ENCODE peak calls at places on chromosomes 7 and 10, in nine cellular contexts. V is fibroblast of mammary gland; E is T-helper 1 cell; Z is caudate nucleus; N is ELR; O is GM20000; G is T1000; L is OCI-LY7; A is stimulated activated CD8-positive, alpha-beta memory T cell treated with anti-CD3 and anti-CD28 coated beads, Interleukin-4, amount 100 ng/mL, for 4 hours. T is an unnamed sample.

GRCh38 chr10:66257801-66258200 is 668.0 kb upstream of the LRRTM3 start:
- DNase-seq in E (no peak), L (no peak), G (no peak), A (no peak), V (no peak), O (no peak), Z (no peak), N (no peak), T (no peak)

GRCh38 chr7:128164955-128165670 is 76.0 kb upstream of the LEP start:
- DNase-seq in G (no peak), A (no peak), O (no peak), Z (no peak), N (no peak), V (no peak), E (no peak), L (no peak), T (no peak)

GRCh38 chr10:72597897-72598296 is 28.0 kb downstream of the MICU1 start:
- DNase-seq in O (peak), V (no peak), L (no peak), G (no peak), E (no peak), A (no peak), N (no peak), Z (no peak), T (no peak)

GRCh38 chr10:24184455-24184854 is 24.5 kb upstream of the KIAA1217 start:
- DNase-seq in V (no peak), G (no peak), N (no peak), L (no peak), A (no peak), E (no peak), O (no peak), Z (no peak), T (no peak)

GRCh38 chr7:18566205-18566604 is 70.7 kb downstream of the HDAC9 start:
- DNase-seq in G (no peak), A (no peak), Z (no peak), N (no peak), L (no peak), E (no peak), O (no peak), V (no peak), T (no peak)

GRCh38 chr10:99235469-99235871 is at the start of gene HPSE2:
- DNase-seq in G (no peak), E (no peak), O (no peak), Z (no peak), A (no peak), L (no peak), V (no peak), N (no peak), T (no peak)

GRCh38 chr7:72230281-72230680 is 181.9 kb downstream of the CALN1 start:
- DNase-seq in L (no peak), O (no peak), G (no peak), Z (no peak), V (no peak), N (no peak), A (no peak), E (no peak), T (no peak)

GRCh38 chr7:44824894-44825526 is 22.9 kb downstream of the H2AZ2 start:
- DNase-seq in L (no peak), V (no peak), A (no peak), G (no peak), N (peak), Z (no peak), E (no peak), O (no peak), T (no peak)

GRCh38 chr10:13404305-13404759 is 56.2 kb upstream of the SEPHS1 start:
- DNase-seq in V (no peak), G (no peak), A (no peak), N (peak), Z (no peak), O (no peak), L (no peak), E (no peak), T (no peak)

GRCh38 chr7:128937647-128938523 is at the start of gene IRF5:
- DNase-seq in E (no peak), A (no peak), L (no peak), O (peak), Z (no peak), G (no peak), N (peak), V (no peak), T (peak)

GRCh38 chr10:99292159-99292558 is 37.0 kb upstream of the CNNM1 start:
- DNase-seq in A (no peak), V (peak), O (no peak), Z (no peak), G (no peak), N (peak), L (no peak), E (no peak), T (no peak)

GRCh38 chr7:79820387-79820786 is 314.2 kb upstream of the GNAI1 start:
- DNase-seq in O (no peak), E (no peak), N (no peak), L (no peak), V (peak), Z (peak), G (no peak), A (no peak), T (no peak)

GRCh38 chr10:75191821-75192568 is 18.6 kb upstream of the VDAC2 start:
- DNase-seq in G (peak), N (peak), A (no peak), V (peak), L (no peak), O (no peak), Z (no peak), E (no peak), T (no peak)

GRCh38 chr7:112420236-112420945 is 29.9 kb upstream of the IFRD1 start:
- DNase-seq in E (no peak), N (peak), O (no peak), L (peak), G (no peak), A (no peak), Z (no peak), V (peak), T (no peak)

T was measured in progenitor cell of endocrine pancreas.